ENCODE peak calls at places on chromosomes 16 and 17, in five cellular contexts. Y is CD8-positive, alpha-beta T cell; V is HCT116; E is stomach; M is EL. I is an unnamed sample.

GRCh38 chr16:5633845-5634440 is 536.3 kb upstream of the EEF2KMT start:
- DNase-seq in E (no peak), V (peak; percentile 18), M (no peak), Y (no peak), I (no peak)

GRCh38 chr16:81005644-81006471 is 827 bp downstream of the CMC2 start:
- DNase-seq in E (no peak), V (peak; percentile 21), Y (no peak), M (peak; percentile 19), I (peak; percentile 83)

GRCh38 chr17:28497931-28498330 is 8.2 kb upstream of the FOXN1 start:
- DNase-seq in M (no peak), V (no peak), Y (no peak), E (peak; percentile 77), I (no peak)

GRCh38 chr16:30077656-30078055 is 1.9 kb downstream of the PPP4C start:
- DNase-seq in V (no peak), E (no peak), M (peak; percentile 61), Y (no peak), I (no peak)

GRCh38 chr17:72590382-72590781 is 469.6 kb downstream of the SOX9 start:
- DNase-seq in E (no peak), V (no peak), Y (no peak), M (peak; percentile 68), I (no peak)

GRCh38 chr16:49660647-49661046 is 195.3 kb downstream of the ZNF423 start:
- DNase-seq in Y (no peak), M (no peak), E (no peak), V (no peak), I (no peak)

GRCh38 chr16:65618335-65618734 is 496.5 kb upstream of the CDH11 start:
- DNase-seq in M (no peak), E (no peak), V (no peak), Y (no peak), I (no peak)

GRCh38 chr17:72719582-72720493 is 372.6 kb downstream of the SLC39A11 start:
- DNase-seq in Y (peak; percentile 37), E (no peak), M (no peak), V (no peak), I (no peak)

GRCh38 chr16:84986102-84986501 is 25.2 kb downstream of the ZDHHC7 start:
- DNase-seq in E (peak; percentile 45), V (no peak), M (no peak), Y (no peak), I (no peak)

I was measured in colonic mucosa.